ENCODE peak calls at places on chromosomes 11 and 22, in seven cellular contexts. G is fibroblast of lung; Z is HT-29; W is OCI-M1; X is stimulated activated CD4-positive, alpha-beta T cell treated with anti-CD3 and anti-CD28 coated beads, TNF-alpha, amount 100 ng/mL, for 1 hour; O is Right ventricle myocardium superior; E is posterior vena cava. M is an unnamed sample.

GRCh38 chr11:73875840-73876239 is 806 bp downstream of the COA4 start:
- DNase-seq in E (no peak), W (peak), X (no peak), Z (no peak), O (no peak), G (no peak), M (no peak)

GRCh38 chr11:67416416-67417335 is 1.2 kb downstream of the CARNS1 start:
- DNase-seq in G (peak), X (peak), E (no peak), O (peak), Z (peak), W (no peak), M (no peak)

GRCh38 chr11:75445315-75445953 is 12.4 kb upstream of the KLHL35 start:
- DNase-seq in E (peak), G (peak), O (peak), X (peak), W (peak), Z (peak), M (peak)

GRCh38 chr22:50677493-50678217 is 5.0 kb downstream of the SHANK3 start:
- DNase-seq in O (no peak), W (no peak), X (no peak), E (peak), Z (no peak), G (no peak), M (no peak)

GRCh38 chr11:70603756-70604211 is 205.5 kb downstream of the CTTN start:
- DNase-seq in G (no peak), E (no peak), O (no peak), W (no peak), X (no peak), Z (no peak), M (no peak)

GRCh38 chr11:107648247-107648646 is 57.3 kb downstream of the ELMOD1 start:
- DNase-seq in W (no peak), E (no peak), X (no peak), O (no peak), G (no peak), Z (no peak), M (no peak)

GRCh38 chr11:33835143-33835878 is 56.6 kb downstream of the LMO2 start:
- DNase-seq in O (no peak), X (no peak), W (peak), Z (peak), E (no peak), G (peak), M (no peak)

GRCh38 chr11:9493492-9493891 is 32.7 kb downstream of the ZNF143 start:
- DNase-seq in W (peak), E (no peak), O (no peak), X (no peak), Z (no peak), G (no peak), M (no peak)

M was measured in esophagus muscularis mucosa.